ENCODE peak calls at places on chromosomes 13 and 19, in ten cellular contexts. P, D, K, E, Z, S, C, L, W and V are unnamed samples.

GRCh38 chr13:75347925-75348324 is 134.0 kb downstream of the TBC1D4 start:
- DNase-seq in C (no peak), E (no peak), P (no peak), W (no peak), K (no peak), D (peak; percentile 46), L (no peak), S (no peak), Z (no peak), V (peak; percentile 13)

GRCh38 chr13:51826606-51827005 is 18.4 kb downstream of the TMEM272 start:
- DNase-seq in W (peak; percentile 23), P (peak; percentile 67), C (no peak), L (no peak), E (no peak), D (no peak), Z (no peak), S (no peak), K (no peak), V (no peak)

GRCh38 chr13:40341086-40341471 is 325.4 kb downstream of the FOXO1 start:
- DNase-seq in P (no peak), C (no peak), K (no peak), Z (no peak), L (no peak), S (no peak), D (no peak), W (no peak), E (no peak), V (no peak)

GRCh38 chr19:54316746-54317107 is 3.8 kb upstream of the LILRA5 start:
- DNase-seq in W (no peak), K (no peak), S (no peak), E (no peak), P (no peak), Z (no peak), D (peak; percentile 19), C (no peak), L (peak; percentile 19), V (no peak)

GRCh38 chr13:97568850-97569249 is 134.9 kb downstream of the RAP2A start:
- DNase-seq in E (no peak), L (peak; percentile 77), D (no peak), Z (no peak), W (no peak), C (no peak), K (no peak), P (peak; percentile 54), S (no peak), V (peak; percentile 71)

GRCh38 chr13:28611654-28612131 is 47.2 kb upstream of the POMP start:
- DNase-seq in P (no peak), S (peak; percentile 8), Z (peak; percentile 55), D (peak; percentile 45), W (no peak), E (no peak), L (no peak), C (no peak), K (no peak), V (peak; percentile 32)

GRCh38 chr13:94345374-94346195 is 133.9 kb downstream of the DCT start:
- DNase-seq in E (no peak), L (peak; percentile 17), K (peak; percentile 58), S (peak; percentile 37), D (peak; percentile 38), C (no peak), W (peak; percentile 20), P (no peak), Z (peak; percentile 46), V (peak; percentile 43)

GRCh38 chr19:32219881-32220552 is 125.4 kb upstream of the ZNF507 start:
- DNase-seq in K (no peak), L (no peak), S (no peak), P (no peak), C (no peak), E (no peak), Z (no peak), D (no peak), W (no peak), V (no peak)

GRCh38 chr13:42524487-42525034 is 49.4 kb upstream of the TNFSF11 start:
- DNase-seq in Z (no peak), D (peak; percentile 15), K (no peak), L (peak; percentile 78), C (no peak), W (no peak), P (no peak), S (no peak), E (no peak), V (peak; percentile 99)

GRCh38 chr13:114202581-114202980 is 23.5 kb downstream of the CFAP97D2 start:
- DNase-seq in L (no peak), D (no peak), W (no peak), P (no peak), E (no peak), Z (no peak), K (no peak), S (no peak), C (no peak), V (no peak)

GRCh38 chr13:30796132-30796832 is 60.9 kb downstream of the ALOX5AP start:
- DNase-seq in W (no peak), L (peak; percentile 89), C (no peak), S (no peak), P (no peak), D (peak; percentile 91), E (no peak), K (peak; percentile 56), Z (peak; percentile 94), V (peak; percentile 91)

GRCh38 chr13:98653471-98653985 is 76.6 kb upstream of the STK24 start:
- DNase-seq in K (peak; percentile 89), L (peak; percentile 99), C (peak; percentile 84), Z (peak; percentile 63), S (peak; percentile 52), E (peak; percentile 73), P (peak; percentile 76), W (peak; percentile 48), D (peak; percentile 82), V (peak; percentile 86)

GRCh38 chr13:23956106-23956505 is 58.8 kb upstream of the C1QTNF9B start:
- DNase-seq in P (no peak), E (no peak), K (peak; percentile 77), L (peak; percentile 37), S (no peak), D (peak; percentile 80), C (no peak), Z (peak; percentile 72), W (no peak), V (peak; percentile 90)

GRCh38 chr19:42233106-42233505 is 9.3 kb downstream of the GSK3A start:
- DNase-seq in P (no peak), C (no peak), Z (no peak), W (no peak), L (no peak), S (no peak), E (no peak), D (no peak), K (no peak), V (no peak)

GRCh38 chr19:2624537-2625091 is 77.9 kb downstream of the GNG7 start:
- DNase-seq in K (no peak), E (no peak), P (no peak), D (no peak), L (peak; percentile 49), Z (no peak), W (no peak), S (no peak), C (no peak), V (peak; percentile 66)

GRCh38 chr13:21075303-21076264 is 14.2 kb upstream of the LATS2 start:
- DNase-seq in P (peak; percentile 80), L (no peak), Z (peak; percentile 13), D (no peak), E (peak; percentile 20), W (no peak), K (no peak), S (no peak), C (peak; percentile 74), V (no peak)

GRCh38 chr19:30335306-30335886 is 36.8 kb upstream of the ZNF536 start:
- DNase-seq in P (no peak), D (no peak), L (no peak), E (no peak), S (no peak), Z (no peak), W (no peak), K (no peak), C (no peak), V (no peak)

GRCh38 chr13:22050951-22051563 is 380.2 kb downstream of the FGF9 start:
- DNase-seq in Z (no peak), C (no peak), S (no peak), K (no peak), P (no peak), E (no peak), W (no peak), D (no peak), L (no peak), V (no peak)

GRCh38 chr13:30192320-30193093 is 114.8 kb downstream of the KATNAL1 start:
- DNase-seq in W (no peak), D (no peak), P (no peak), L (no peak), K (no peak), S (no peak), E (no peak), Z (no peak), C (no peak), V (no peak)

GRCh38 chr13:50910483-50910805 is 853 bp downstream of the RNASEH2B start:
- DNase-seq in W (no peak), S (no peak), E (no peak), K (peak; percentile 30), P (no peak), D (peak; percentile 77), Z (peak; percentile 26), L (peak; percentile 76), C (no peak), V (peak; percentile 58)

GRCh38 chr13:51118809-51119431 is 7.8 kb upstream of the C13orf42 start:
- DNase-seq in W (no peak), Z (no peak), E (no peak), D (no peak), C (no peak), S (no peak), L (no peak), P (no peak), K (no peak), V (no peak)